ENCODE peak calls at places on chromosomes 4 and X, in six cellular contexts. T is hepatocyte, O is GM20000, P is mucosa of descending colon, A is GM23338, D is bronchial epithelial cell. Z is an unnamed sample.
A peak's percentile ranks its signal among the peaks of the same experiment; 100 is the strongest.

GRCh38 chrX:112067601-112068000 is 15.0 kb downstream of the TRPC5 start:
- DNase-seq in T (no peak), O (no peak), P (no peak), A (no peak), D (no peak), Z (no peak)

GRCh38 chrX:139077303-139078131 is 366.0 kb upstream of the FGF13 start:
- DNase-seq in T (peak; percentile 5), O (no peak), P (no peak), A (no peak), D (peak; percentile 88), Z (peak; percentile 79)

GRCh38 chr4:151627491-151627890 is 133.3 kb downstream of the GATB start:
- DNase-seq in T (no peak), O (no peak), P (no peak), A (no peak), D (peak; percentile 73), Z (no peak)

GRCh38 chr4:87445964-87446363 is 23.6 kb downstream of the NUDT9 start:
- DNase-seq in T (no peak), O (no peak), P (peak; percentile 36), A (no peak), D (no peak), Z (no peak)

GRCh38 chr4:74464291-74464690 is 19.4 kb downstream of the AREG start:
- DNase-seq in T (no peak), O (no peak), P (no peak), A (no peak), D (no peak), Z (no peak)

GRCh38 chrX:148500428-148501120 is at the start of gene AFF2:
- DNase-seq in T (peak; percentile 64), O (peak; percentile 33), P (peak; percentile 18), A (peak; percentile 55), D (no peak), Z (peak; percentile 33)

GRCh38 chr4:169619518-169619957 is 840 bp upstream of the CLCN3 start:
- DNase-seq in T (peak; percentile 82), O (peak; percentile 56), P (peak; percentile 78), A (peak; percentile 69), D (peak; percentile 77), Z (peak; percentile 37)

GRCh38 chr4:154049457-154050181 is 260.7 kb upstream of the SFRP2 start:
- DNase-seq in T (peak; percentile 11), O (no peak), P (peak; percentile 27), A (peak; percentile 73), D (peak; percentile 2), Z (peak; percentile 90)

GRCh38 chr4:150867148-150867547 is 147.9 kb downstream of the LRBA start:
- DNase-seq in T (peak; percentile 90), O (peak; percentile 61), P (peak; percentile 82), A (peak; percentile 94), D (peak; percentile 83), Z (peak; percentile 79)

DNA sequence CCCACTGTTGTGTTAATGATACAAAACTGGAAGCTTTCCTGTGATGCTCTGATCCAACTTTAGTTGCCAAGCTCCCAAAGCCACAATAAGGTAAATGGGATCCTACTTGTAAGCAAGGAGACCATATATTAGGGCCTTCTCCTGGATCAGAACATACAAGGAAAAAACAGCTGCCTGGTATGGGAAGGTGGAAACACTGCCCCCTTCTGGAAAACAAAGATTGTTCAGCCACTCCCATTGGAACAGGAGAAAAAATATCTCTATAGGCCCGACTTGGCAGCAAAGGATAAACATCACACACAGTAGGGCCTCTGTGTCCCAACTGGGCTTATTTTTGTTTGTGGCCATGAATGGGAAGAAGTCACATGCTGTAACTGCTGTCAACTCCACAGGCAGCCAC is 166.5 kb downstream of the TBX22 start:
- DNase-seq in T (no peak), O (no peak), P (peak; percentile 6), A (peak; percentile 38), D (no peak), Z (no peak)
- TF ChIP-seq CTCF in T (no peak), O (no peak), P (no peak), A (peak; percentile 56), D (no peak), Z (no peak)

GRCh38 chr4:176380352-176381157 is 60.8 kb downstream of the SPCS3 start:
- DNase-seq in T (no peak), O (no peak), P (no peak), A (no peak), D (no peak), Z (no peak)

GRCh38 chr4:176383273-176384077 is 63.7 kb downstream of the SPCS3 start:
- DNase-seq in T (no peak), O (no peak), P (no peak), A (no peak), D (peak; percentile 15), Z (peak; percentile 42)

GRCh38 chr4:176376032-176376614 is 56.4 kb downstream of the SPCS3 start:
- DNase-seq in T (peak; percentile 7), O (peak; percentile 8), P (no peak), A (peak; percentile 42), D (peak; percentile 53), Z (peak; percentile 31)

DNA sequence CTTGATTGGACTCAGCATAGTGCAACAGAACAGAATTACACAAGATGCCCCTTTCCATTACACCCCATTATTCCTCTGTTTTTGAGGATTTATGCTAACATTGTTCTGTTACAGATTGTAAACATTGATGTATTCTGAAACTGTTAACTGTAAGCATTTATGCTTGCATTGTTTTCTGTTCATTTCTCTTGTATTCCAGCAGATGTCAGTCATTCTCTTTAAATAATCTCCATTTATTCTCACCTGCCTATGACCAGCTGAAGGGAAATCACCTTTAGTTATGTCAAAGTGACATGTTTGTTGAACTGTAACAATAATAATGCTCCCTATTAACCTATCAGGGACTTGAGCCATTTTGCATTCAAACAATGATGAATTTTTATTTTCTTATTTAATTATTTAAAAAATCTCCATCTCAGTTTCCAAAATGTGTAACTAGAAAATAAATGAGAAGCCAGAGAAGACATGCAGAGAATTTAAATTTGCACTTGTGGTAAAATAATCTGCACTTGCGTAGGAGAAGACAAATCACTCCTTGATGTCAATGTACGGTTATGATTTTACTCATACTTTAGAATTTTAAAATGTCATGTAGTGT is 58.0 kb downstream of the SPCS3 start:
- DNase-seq in T (peak; percentile 11), O (peak; percentile 26), P (no peak), A (peak; percentile 27), D (peak; percentile 59), Z (peak; percentile 25)
- TF ChIP-seq CTCF in T (peak; percentile 59), O (peak; percentile 12), P (no peak), A (peak; percentile 56), D (peak; percentile 34), Z (peak; percentile 71)

DNA sequence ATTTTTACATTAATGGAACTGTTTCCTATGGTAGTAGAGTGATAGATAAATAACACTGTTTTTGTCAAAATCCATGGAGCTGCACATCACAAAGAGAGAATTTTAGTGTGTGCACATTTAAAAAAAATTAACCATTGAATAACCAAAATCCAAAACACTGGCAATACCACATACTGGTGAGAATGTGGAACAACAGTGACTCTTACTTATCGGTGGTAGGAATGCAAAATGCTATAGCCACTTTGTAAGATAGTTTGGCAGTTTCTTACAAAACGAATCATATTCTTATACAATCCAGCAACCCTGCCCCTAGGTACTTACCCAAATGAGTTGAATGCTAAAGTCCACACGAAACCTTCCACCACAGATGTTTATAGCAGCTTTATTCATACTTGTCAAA is 229.6 kb upstream of the GPR101 start:
- DNase-seq in T (no peak), O (no peak), P (no peak), A (peak; percentile 3), D (peak; percentile 0), Z (no peak)
- TF ChIP-seq CTCF in T (no peak), O (no peak), P (no peak), A (peak; percentile 35), D (no peak), Z (no peak)

GRCh38 chrX:30622361-30622760 is 30.9 kb upstream of the GK start:
- DNase-seq in T (no peak), O (no peak), P (no peak), A (no peak), D (no peak), Z (no peak)

GRCh38 chrX:30626402-30626801 is 26.8 kb upstream of the GK start:
- DNase-seq in T (no peak), O (no peak), P (no peak), A (no peak), D (no peak), Z (no peak)

DNA sequence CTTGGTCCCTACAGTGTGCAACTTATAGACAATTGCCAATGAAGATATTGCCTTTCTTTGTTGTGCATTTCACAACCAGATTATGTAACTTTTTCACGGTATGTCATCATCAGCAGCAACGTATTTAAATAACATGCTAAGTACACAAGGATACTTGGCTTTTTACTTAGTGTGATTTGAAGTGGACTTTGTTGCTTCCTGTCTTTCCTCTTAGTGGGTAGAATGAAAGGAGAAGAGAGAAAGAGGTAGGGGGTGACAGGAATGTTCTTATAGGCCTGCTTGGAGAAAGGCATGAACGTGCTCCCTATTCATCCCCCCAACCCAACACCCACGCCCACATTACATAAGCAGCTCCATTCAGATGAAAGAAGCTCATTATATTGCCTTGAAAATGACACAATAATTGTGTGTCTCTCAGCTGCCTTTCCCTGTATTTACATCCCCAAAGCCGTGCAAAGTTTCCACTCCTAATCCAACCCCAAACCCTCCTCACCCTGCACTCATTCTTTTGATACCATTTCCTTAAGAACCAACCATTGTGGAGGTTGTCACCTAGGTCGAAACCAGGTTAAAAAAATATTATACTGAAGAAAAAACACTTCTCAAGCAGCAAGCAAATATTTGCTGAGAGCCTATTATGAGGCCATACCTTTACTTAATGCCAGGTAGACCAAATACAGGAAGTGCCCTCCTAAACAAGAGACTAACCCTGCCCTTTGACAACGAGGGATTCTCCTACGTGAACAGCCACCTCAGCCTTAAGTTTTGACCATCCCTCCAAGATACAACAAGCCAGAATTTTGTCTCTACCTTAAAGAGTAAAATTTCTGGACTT is 25.2 kb upstream of the GK start:
- DNase-seq in T (peak; percentile 13), O (no peak), P (no peak), A (no peak), D (peak; percentile 57), Z (no peak)
- TF ChIP-seq CTCF in T (no peak), O (no peak), P (no peak), A (no peak), D (no peak), Z (no peak)

Z was measured in AG10803.